ENCODE peak calls at places on chromosomes 2 and 18, in eight cellular contexts. S is K562, L is astrocyte of the spinal cord, O is body of pancreas, E is upper lobe of right lung, T is fibroblast of pulmonary artery, U is cardiac fibroblast, I is IMR-90. F is an unnamed sample.

GRCh38 chr2:144111443-144111842 is 408.5 kb downstream of the ZEB2 start:
- DNase-seq in S (peak), O (no peak), U (peak), L (peak), T (peak), E (no peak), I (peak), F (peak)

GRCh38 chr18:31992836-31993575 is 25.6 kb upstream of the RNF125 start:
- DNase-seq in S (no peak), T (peak), E (no peak), U (no peak), I (no peak), O (no peak), L (no peak), F (peak)

GRCh38 chr18:26546875-26547301 is 1.5 kb downstream of the KCTD1 start:
- DNase-seq in T (no peak), I (no peak), E (no peak), S (no peak), U (no peak), L (no peak), O (no peak), F (no peak)

GRCh38 chr2:55157474-55157884 is 74.6 kb downstream of the CLHC1 start:
- DNase-seq in L (no peak), O (peak), U (peak), I (peak), E (no peak), S (peak), T (no peak), F (peak)

GRCh38 chr2:238239872-238240760 is at the start of gene HES6:
- DNase-seq in E (peak), U (peak), L (peak), S (peak), O (peak), T (peak), I (peak), F (peak)

GRCh38 chr2:172558372-172558771 is 2.5 kb downstream of the PDK1 start:
- DNase-seq in I (no peak), T (no peak), S (no peak), L (no peak), U (no peak), O (no peak), E (no peak), F (no peak)

GRCh38 chr2:98806266-98806697 is 75.3 kb upstream of the MGAT4A start:
- DNase-seq in T (peak), U (peak), E (peak), L (peak), O (peak), S (no peak), I (no peak), F (peak)

GRCh38 chr2:222823183-222823915 is 37.5 kb upstream of the ACSL3 start:
- DNase-seq in U (no peak), L (no peak), O (no peak), T (no peak), S (no peak), E (no peak), I (no peak), F (peak)

GRCh38 chr18:31671951-31672350 is 12.4 kb downstream of the B4GALT6 start:
- DNase-seq in L (no peak), E (no peak), S (no peak), I (no peak), O (no peak), U (no peak), T (no peak), F (no peak)

GRCh38 chr2:168662651-168663208 is 139.7 kb upstream of the NOSTRIN start:
- DNase-seq in T (no peak), U (no peak), O (no peak), L (no peak), S (no peak), I (no peak), E (no peak), F (no peak)

GRCh38 chr2:54701029-54701428 is 22.4 kb upstream of the EML6 start:
- DNase-seq in T (no peak), E (no peak), I (peak), O (no peak), U (peak), S (no peak), L (no peak), F (no peak)

GRCh38 chr18:79857082-79857661 is 59.4 kb downstream of the KCNG2 start:
- DNase-seq in I (peak), O (peak), E (peak), U (peak), T (peak), L (peak), S (peak), F (peak)

GRCh38 chr2:174341995-174342571 is 7.3 kb downstream of the SP9 start:
- DNase-seq in S (no peak), E (no peak), I (no peak), T (no peak), L (no peak), O (no peak), U (no peak), F (no peak)

GRCh38 chr2:164764474-164764873 is 77.1 kb downstream of the COBLL1 start:
- DNase-seq in T (no peak), U (no peak), S (no peak), O (no peak), L (no peak), I (no peak), E (no peak), F (no peak)

GRCh38 chr2:47272031-47272864 is 117.1 kb upstream of the STPG4 start:
- DNase-seq in T (peak), U (peak), O (peak), I (peak), L (peak), S (peak), E (peak), F (peak)

GRCh38 chr2:179354739-179355537 is 90.3 kb upstream of the SESTD1 start:
- DNase-seq in S (no peak), O (no peak), T (peak), E (no peak), L (peak), I (peak), U (peak), F (no peak)

GRCh38 chr18:71045331-71046065 is 756.7 kb downstream of the SOCS6 start:
- DNase-seq in U (peak), L (no peak), E (no peak), S (no peak), O (no peak), T (peak), I (no peak), F (no peak)

GRCh38 chr2:32363588-32363987 is 6.8 kb downstream of the BIRC6 start:
- DNase-seq in E (no peak), U (no peak), T (no peak), S (no peak), I (no peak), L (no peak), O (no peak), F (peak)

GRCh38 chr2:173982918-173983317 is 17.7 kb upstream of the SP3 start:
- DNase-seq in O (no peak), T (peak), S (no peak), E (no peak), L (peak), I (peak), U (peak), F (peak)

GRCh38 chr2:39023649-39024048 is 97.2 kb downstream of the SOS1 start:
- DNase-seq in E (no peak), U (no peak), I (no peak), L (no peak), T (peak), S (no peak), O (no peak), F (no peak)

GRCh38 chr2:240227538-240228428 is 87.3 kb upstream of the OTOS start:
- DNase-seq in S (no peak), O (no peak), I (no peak), L (no peak), E (no peak), U (no peak), T (no peak), F (no peak)

GRCh38 chr2:102473020-102473419 is at the start of gene SLC9A4:
- DNase-seq in O (peak), L (peak), S (peak), I (peak), E (no peak), U (peak), T (peak), F (peak)

GRCh38 chr2:215031330-215031729 is 107.1 kb downstream of the ABCA12 start:
- DNase-seq in U (no peak), O (no peak), E (no peak), S (no peak), I (no peak), T (no peak), L (no peak), F (no peak)

GRCh38 chr2:28276076-28276618 is 116.5 kb upstream of the FOSL2 start:
- DNase-seq in E (no peak), I (peak), U (peak), S (peak), L (peak), O (no peak), T (peak), F (peak)

GRCh38 chr18:2534906-2535305 is 36.4 kb downstream of the METTL4 start:
- DNase-seq in S (no peak), O (no peak), I (no peak), T (no peak), L (no peak), U (no peak), E (no peak), F (no peak)

GRCh38 chr18:49247786-49248185 is 212.7 kb downstream of the DYM start:
- DNase-seq in I (peak), U (peak), O (no peak), S (no peak), T (peak), E (no peak), L (peak), F (peak)

GRCh38 chr18:34809697-34810096 is 99.6 kb downstream of the DTNA start:
- DNase-seq in T (peak), U (peak), S (peak), E (no peak), O (peak), L (peak), I (peak), F (peak)

GRCh38 chr2:11444737-11445136 is 21.2 kb downstream of the E2F6 start:
- DNase-seq in L (no peak), O (no peak), I (no peak), S (no peak), T (no peak), U (no peak), E (no peak), F (no peak)

GRCh38 chr2:233690444-233690843 is 2.2 kb upstream of the UGT1A6 start:
- DNase-seq in S (no peak), O (no peak), I (peak), T (peak), L (no peak), U (peak), E (no peak), F (no peak)

GRCh38 chr2:128986867-128987268 is 668.2 kb upstream of the HS6ST1 start:
- DNase-seq in E (no peak), U (no peak), I (no peak), T (no peak), L (no peak), O (peak), S (no peak), F (no peak)

GRCh38 chr2:240579771-240580614 is 6.5 kb upstream of the CAPN10 start:
- DNase-seq in L (peak), E (peak), T (peak), O (peak), S (no peak), U (peak), I (peak), F (peak)

GRCh38 chr18:32271649-32272324 is 81.9 kb downstream of the MEP1B start:
- DNase-seq in S (peak), T (peak), O (peak), L (peak), I (peak), E (no peak), U (peak), F (peak)

GRCh38 chr2:4995466-4995865 is 696.7 kb upstream of the SOX11 start:
- DNase-seq in T (no peak), L (no peak), I (no peak), U (no peak), E (no peak), S (no peak), O (no peak), F (no peak)

GRCh38 chr2:118665784-118666529 is 181.5 kb downstream of the EN1 start:
- DNase-seq in S (peak), U (no peak), E (no peak), L (no peak), I (peak), O (no peak), T (no peak), F (no peak)

GRCh38 chr2:36965196-36965595 is 1.1 kb downstream of the STRN start:
- DNase-seq in E (no peak), S (peak), I (peak), T (peak), U (no peak), O (no peak), L (peak), F (no peak)

GRCh38 chr2:215454519-215454918 is 18.7 kb upstream of the FN1 start:
- DNase-seq in T (peak), E (no peak), O (no peak), U (peak), I (no peak), L (peak), S (peak), F (no peak)

GRCh38 chr18:24112874-24113615 is 25.8 kb upstream of the CABYR start:
- DNase-seq in L (peak), T (no peak), E (no peak), O (peak), I (peak), S (no peak), U (peak), F (no peak)

GRCh38 chr2:230758566-230759480 is 46.2 kb downstream of the CAB39 start:
- DNase-seq in S (no peak), E (no peak), I (peak), O (no peak), T (peak), L (peak), U (peak), F (peak)

GRCh38 chr2:230761704-230762103 is 49.1 kb downstream of the CAB39 start:
- DNase-seq in T (no peak), I (no peak), L (no peak), U (no peak), O (no peak), E (no peak), S (no peak), F (no peak)

GRCh38 chr2:230759481-230760191 is 47.0 kb downstream of the CAB39 start:
- DNase-seq in E (no peak), O (no peak), S (no peak), U (no peak), I (no peak), L (no peak), T (peak), F (no peak)

GRCh38 chr2:230765611-230766300 is 53.1 kb downstream of the CAB39 start:
- DNase-seq in U (peak), O (no peak), I (no peak), L (no peak), S (no peak), E (no peak), T (peak), F (no peak)

DNA sequence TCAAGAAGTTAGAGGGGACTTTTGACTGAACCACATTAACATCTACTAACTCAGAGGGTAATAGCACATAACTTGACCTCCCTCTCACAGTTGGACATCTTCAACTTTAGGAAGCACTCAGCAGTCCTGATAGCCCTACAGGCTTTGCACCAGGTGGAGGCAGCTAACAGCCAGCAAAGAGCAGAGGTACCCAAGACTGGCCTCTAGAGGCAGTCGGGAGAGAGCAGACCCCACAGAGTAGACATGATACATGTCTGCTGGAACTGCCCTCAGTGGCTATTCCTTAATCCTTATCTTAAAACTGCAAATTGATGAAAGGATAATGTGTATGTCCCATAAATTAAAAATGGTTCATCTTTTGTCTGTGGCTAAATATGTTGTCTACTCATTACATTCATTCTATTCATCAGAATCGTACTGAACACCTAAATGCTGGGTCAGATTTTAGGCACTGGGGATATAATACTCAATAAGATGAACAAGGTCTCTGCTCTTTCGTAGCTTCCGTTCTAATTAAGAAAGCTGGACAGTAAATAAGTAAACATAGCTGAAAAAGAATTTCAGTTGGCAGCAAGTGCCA is 49.8 kb downstream of the CAB39 start:
- DNase-seq in T (no peak), S (peak), O (no peak), U (peak), I (no peak), L (no peak), E (no peak), F (no peak)
- TF ChIP-seq CTCF in T (peak), S (peak), O (no peak), U (peak), I (peak), L (peak), E (peak), F (peak)

GRCh38 chr2:20444113-20444992 is 2.5 kb upstream of the RHOB start:
- DNase-seq in T (peak), E (peak), L (peak), S (no peak), O (peak), U (peak), I (no peak), F (peak)
- H3K4me3 ChIP-seq in T (no peak), E (no peak), L (no peak), S (no peak), O (no peak), U (no peak), I (no peak), F (no peak)

DNA sequence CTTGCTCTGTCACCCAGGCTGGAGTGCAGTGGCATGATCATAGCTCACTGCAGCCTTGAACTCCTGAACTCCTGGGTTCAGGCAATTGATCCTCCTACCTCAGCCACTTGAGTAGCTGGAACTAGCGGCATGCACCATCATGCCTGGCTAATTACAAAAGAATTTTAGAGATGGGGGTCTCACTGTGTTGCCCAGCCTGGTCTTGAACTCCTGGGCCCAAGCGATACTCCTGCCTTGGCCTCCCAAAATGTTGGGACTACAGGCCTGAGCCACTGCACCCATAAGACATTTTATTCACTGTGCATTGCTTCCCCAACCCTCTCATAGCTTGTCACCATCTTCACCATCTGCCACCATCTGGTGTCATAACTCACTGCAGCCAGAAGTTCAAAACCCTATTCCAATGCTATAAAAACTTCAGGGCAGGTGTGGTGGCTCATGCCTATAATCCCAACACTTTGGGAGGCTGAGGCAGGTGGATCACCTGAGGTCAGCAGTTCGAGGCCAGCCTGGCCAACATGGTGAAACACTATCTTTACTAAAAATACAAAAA is 78.7 kb downstream of the NCAPH start:
- DNase-seq in T (no peak), O (no peak), E (no peak), S (no peak), L (no peak), I (no peak), U (no peak), F (no peak)
- TF ChIP-seq CTCF in T (no peak), O (no peak), E (no peak), S (peak), L (no peak), I (no peak), U (no peak), F (no peak)

DNA sequence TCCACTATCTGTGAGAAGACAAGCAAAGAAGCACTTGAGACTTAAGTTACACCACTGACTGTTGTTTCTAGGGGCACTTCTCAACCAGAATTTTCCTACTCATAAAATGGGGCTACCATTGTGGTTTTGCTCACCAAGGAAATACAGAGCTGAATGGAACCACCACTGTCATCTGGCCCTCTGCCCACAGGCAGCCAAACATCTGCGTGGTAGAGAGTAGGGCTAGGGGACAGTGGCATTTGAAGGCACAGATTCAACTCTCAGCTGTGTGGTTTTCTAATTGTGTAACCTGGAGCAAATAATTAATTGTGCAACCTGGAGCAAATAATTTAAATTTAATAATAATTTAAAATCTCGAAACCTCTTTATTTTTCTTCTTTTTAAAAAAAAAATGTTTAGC is 79.6 kb downstream of the PDE11A start:
- DNase-seq in I (no peak), T (no peak), S (no peak), U (no peak), O (no peak), E (no peak), L (no peak), F (no peak)
- H3K4me3 ChIP-seq in I (no peak), T (no peak), S (no peak), U (no peak), O (no peak), E (no peak), L (no peak), F (no peak)

DNA sequence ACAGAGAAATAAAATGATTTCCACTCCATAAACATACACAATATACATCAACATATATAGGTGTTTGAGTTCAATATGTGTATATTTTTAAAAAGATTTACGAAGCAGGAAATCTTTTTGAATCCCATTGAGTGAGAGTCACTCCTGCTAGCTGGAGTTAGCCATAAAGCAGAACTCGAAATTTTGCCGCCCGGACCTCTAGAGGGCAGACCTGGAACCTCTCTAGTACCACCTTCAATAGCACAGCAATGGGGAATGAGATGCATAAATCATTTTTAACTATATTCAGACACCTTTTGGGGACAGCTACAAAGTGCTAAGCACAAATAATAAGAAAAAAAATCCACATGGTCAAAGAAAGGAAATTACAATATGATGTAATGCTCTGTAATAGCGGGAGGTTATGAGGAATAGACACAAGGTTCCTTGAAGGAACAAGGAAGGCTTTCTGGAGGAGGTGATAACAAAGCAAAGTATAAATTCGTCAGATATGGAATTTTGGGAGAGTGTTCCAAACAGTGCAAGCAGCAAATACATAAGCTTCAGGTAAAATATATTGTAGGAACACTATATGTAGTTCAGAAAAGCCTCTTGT is 533.4 kb downstream of the ERBB4 start:
- DNase-seq in E (peak), L (peak), I (peak), O (no peak), U (peak), S (no peak), T (peak), F (peak)
- TF ChIP-seq CTCF in E (peak), L (peak), I (peak), O (no peak), U (peak), S (no peak), T (peak), F (peak)

GRCh38 chr2:113174369-113174735 is 581 bp downstream of the PSD4 start:
- DNase-seq in O (no peak), U (no peak), T (no peak), E (no peak), L (no peak), I (no peak), S (peak), F (no peak)

GRCh38 chr2:113171359-113172075 is 2.3 kb upstream of the PSD4 start:
- DNase-seq in I (no peak), T (no peak), O (no peak), S (no peak), U (no peak), E (no peak), L (no peak), F (no peak)

GRCh38 chr2:113172721-113173562 is 829 bp upstream of the PSD4 start:
- DNase-seq in I (no peak), L (no peak), S (no peak), O (peak), T (no peak), U (no peak), E (no peak), F (no peak)

GRCh38 chr2:113175101-113175628 is 1.4 kb downstream of the PSD4 start:
- DNase-seq in S (no peak), E (no peak), U (no peak), T (no peak), L (no peak), I (no peak), O (no peak), F (no peak)

GRCh38 chr2:113173563-113174368 is at the start of gene PSD4:
- DNase-seq in I (no peak), L (no peak), S (peak), U (peak), T (no peak), E (peak), O (peak), F (no peak)
- H3K4me3 ChIP-seq in I (no peak), L (no peak), S (peak), U (no peak), T (no peak), E (peak), O (no peak), F (no peak)

F was measured in AG10803.